ENCODE peak calls at places on chromosomes 1 and 21, in nine cellular contexts. A is fibroblast of mammary gland, F is transverse colon, D is fibroblast of pulmonary artery, Q is kidney tubule cell, K is hepatic stellate cell, N is EL, B is T-cell, P is WTC11. U is an unnamed sample.

GRCh38 chr1:44256762-44257554 is 43.7 kb downstream of the DMAP1 start:
- DNase-seq in N (no peak), F (no peak), B (no peak), A (no peak), D (no peak), Q (no peak), P (no peak), K (no peak), U (no peak)

GRCh38 chr1:3638027-3638426 is 11.9 kb downstream of the WRAP73 start:
- DNase-seq in K (no peak), P (no peak), A (no peak), Q (no peak), D (no peak), F (no peak), B (no peak), N (no peak), U (no peak)

GRCh38 chr1:47521034-47521871 is 83.4 kb downstream of the FOXD2 start:
- DNase-seq in B (no peak), K (no peak), P (no peak), A (no peak), D (no peak), F (no peak), Q (no peak), N (no peak), U (no peak)

GRCh38 chr21:15063821-15064575 is 802 bp downstream of the NRIP1 start:
- DNase-seq in B (no peak), A (no peak), Q (peak; percentile 64), N (peak; percentile 49), K (peak; percentile 61), P (peak; percentile 51), F (peak; percentile 41), D (peak; percentile 44), U (peak; percentile 62)

GRCh38 chr1:198681247-198681646 is 42.4 kb downstream of the PTPRC start:
- DNase-seq in B (no peak), Q (no peak), K (no peak), A (no peak), N (peak; percentile 41), D (peak; percentile 37), P (no peak), F (no peak), U (no peak)

GRCh38 chr1:19840228-19840627 is 25.1 kb upstream of the RNF186 start:
- DNase-seq in P (no peak), B (no peak), F (no peak), N (no peak), D (no peak), Q (no peak), K (no peak), A (no peak), U (no peak)

GRCh38 chr1:67020765-67021164 is 33.2 kb downstream of the SLC35D1 start:
- DNase-seq in F (no peak), B (no peak), P (no peak), A (no peak), K (no peak), D (no peak), Q (no peak), N (no peak), U (no peak)

GRCh38 chr1:215551806-215552205 is 15.3 kb upstream of the KCTD3 start:
- DNase-seq in A (no peak), D (no peak), F (no peak), Q (no peak), P (no peak), N (no peak), K (no peak), B (no peak), U (no peak)

GRCh38 chr1:11845641-11846335 is 1.8 kb downstream of the NPPA start:
- DNase-seq in Q (peak; percentile 27), N (no peak), A (peak; percentile 24), D (peak; percentile 48), F (no peak), P (no peak), B (no peak), K (no peak), U (no peak)

GRCh38 chr1:23283660-23284602 is 60.2 kb downstream of the HNRNPR start:
- DNase-seq in P (no peak), N (peak; percentile 84), B (no peak), A (peak; percentile 68), Q (peak; percentile 37), D (peak; percentile 24), F (no peak), K (peak; percentile 12), U (no peak)

GRCh38 chr1:43521716-43522115 is 9.0 kb upstream of the PTPRF start:
- DNase-seq in Q (peak; percentile 22), F (no peak), D (no peak), K (no peak), P (no peak), N (no peak), A (no peak), B (no peak), U (no peak)

GRCh38 chr21:40254540-40255455 is 387.6 kb downstream of the PCP4 start:
- DNase-seq in D (no peak), B (no peak), A (no peak), P (no peak), F (no peak), K (no peak), N (peak; percentile 28), Q (peak; percentile 69), U (peak; percentile 69)

GRCh38 chr21:21712761-21713558 is 714.8 kb downstream of the NCAM2 start:
- DNase-seq in P (no peak), D (peak; percentile 78), K (no peak), F (no peak), B (no peak), Q (no peak), N (peak; percentile 67), A (peak; percentile 73), U (peak; percentile 5)

GRCh38 chr1:32705516-32705915 is 2.9 kb upstream of the SYNC start:
- DNase-seq in Q (no peak), D (no peak), B (no peak), F (no peak), K (no peak), N (no peak), P (no peak), A (no peak), U (no peak)

GRCh38 chr1:178727014-178727895 is 2.2 kb downstream of the RALGPS2 start:
- DNase-seq in K (no peak), Q (peak; percentile 13), F (no peak), D (no peak), P (no peak), B (no peak), N (peak; percentile 23), A (peak; percentile 25), U (no peak)

GRCh38 chr1:202229376-202229775 is 35.8 kb downstream of the LGR6 start:
- DNase-seq in Q (no peak), N (no peak), B (no peak), F (no peak), P (no peak), A (no peak), D (no peak), K (no peak), U (no peak)

GRCh38 chr1:108815566-108815965 is 41.3 kb downstream of the AKNAD1 start:
- DNase-seq in K (no peak), B (no peak), D (peak; percentile 15), A (peak; percentile 14), N (no peak), Q (no peak), P (no peak), F (no peak), U (no peak)

GRCh38 chr1:24556414-24556795 is 518 bp downstream of the NCMAP start:
- DNase-seq in D (no peak), P (no peak), Q (no peak), F (no peak), K (no peak), A (no peak), B (no peak), N (no peak), U (no peak)

GRCh38 chr21:17732306-17732705 is 86.8 kb downstream of the C21orf91 start:
- DNase-seq in K (no peak), Q (no peak), D (peak; percentile 25), F (no peak), N (no peak), A (peak; percentile 7), P (no peak), B (no peak), U (no peak)

GRCh38 chr1:224082146-224082545 is 31.8 kb upstream of the FBXO28 start:
- DNase-seq in K (no peak), N (peak; percentile 77), A (no peak), F (no peak), Q (peak; percentile 60), B (no peak), P (no peak), D (peak; percentile 31), U (no peak)

GRCh38 chr1:240338837-240339236 is 247.2 kb downstream of the FMN2 start:
- DNase-seq in Q (no peak), B (no peak), P (no peak), F (no peak), N (no peak), K (no peak), D (no peak), A (no peak), U (no peak)

GRCh38 chr1:64343105-64343960 is 126.6 kb upstream of the CACHD1 start:
- DNase-seq in A (peak; percentile 59), N (peak; percentile 95), K (no peak), F (no peak), Q (peak; percentile 74), P (no peak), B (no peak), D (peak; percentile 61), U (peak; percentile 76)

GRCh38 chr1:47186267-47187185 is 3.3 kb downstream of the PDZK1IP1 start:
- DNase-seq in A (no peak), F (no peak), B (no peak), P (no peak), Q (peak; percentile 63), D (no peak), N (no peak), K (no peak), U (no peak)

GRCh38 chr21:28590722-28591121 is 402.0 kb downstream of the LTN1 start:
- DNase-seq in A (no peak), F (no peak), P (no peak), N (no peak), Q (no peak), D (no peak), K (no peak), B (no peak), U (no peak)

GRCh38 chr1:27638805-27639204 is 3.8 kb upstream of the FGR start:
- DNase-seq in Q (no peak), F (no peak), N (no peak), A (no peak), D (no peak), B (no peak), P (no peak), K (no peak), U (no peak)

GRCh38 chr1:40053138-40053887 is 12.8 kb downstream of the CAP1 start:
- DNase-seq in P (no peak), Q (no peak), N (no peak), A (no peak), K (no peak), D (no peak), B (no peak), F (no peak), U (no peak)

U was measured in MG63.